ENCODE peak calls at places on chromosomes 2 and 18, in ten cellular contexts. One of them, this sample, is unnamed.

GRCh38 chr18:25517881-25518715 is 166.1 kb upstream of the ZNF521 start:
- DNase-seq in psoas muscle: no peak
- DNase-seq in uterus: no peak
- DNase-seq in CD8-positive, alpha-beta T cell: no peak
- DNase-seq in kidney epithelial cell: no peak
- DNase-seq in OCI-LY7: peak; percentile 55
- DNase-seq in lower leg skin: no peak
- DNase-seq in mammary epithelial cell: no peak
- DNase-seq in GM12865: peak; percentile 18
- DNase-seq in tibial nerve: no peak
- DNase-seq in this sample: no peak

GRCh38 chr2:21181957-21182356 is 58.2 kb downstream of the TDRD15 start:
- DNase-seq in psoas muscle: no peak
- DNase-seq in uterus: no peak
- DNase-seq in CD8-positive, alpha-beta T cell: no peak
- DNase-seq in kidney epithelial cell: no peak
- DNase-seq in OCI-LY7: no peak
- DNase-seq in lower leg skin: no peak
- DNase-seq in mammary epithelial cell: no peak
- DNase-seq in GM12865: no peak
- DNase-seq in tibial nerve: no peak
- DNase-seq in this sample: no peak

GRCh38 chr18:54327818-54328217 is 29.8 kb downstream of the STARD6 start:
- DNase-seq in psoas muscle: no peak
- DNase-seq in uterus: no peak
- DNase-seq in CD8-positive, alpha-beta T cell: no peak
- DNase-seq in kidney epithelial cell: no peak
- DNase-seq in OCI-LY7: no peak
- DNase-seq in lower leg skin: no peak
- DNase-seq in mammary epithelial cell: peak; percentile 17
- DNase-seq in GM12865: no peak
- DNase-seq in tibial nerve: no peak
- DNase-seq in this sample: no peak

GRCh38 chr2:177001334-177001733 is 211.3 kb upstream of the HNRNPA3 start:
- DNase-seq in psoas muscle: no peak
- DNase-seq in uterus: no peak
- DNase-seq in CD8-positive, alpha-beta T cell: no peak
- DNase-seq in kidney epithelial cell: no peak
- DNase-seq in OCI-LY7: no peak
- DNase-seq in lower leg skin: no peak
- DNase-seq in mammary epithelial cell: no peak
- DNase-seq in GM12865: no peak
- DNase-seq in tibial nerve: no peak
- DNase-seq in this sample: no peak

GRCh38 chr18:21262979-21263378 is 20.9 kb downstream of the GREB1L start:
- DNase-seq in psoas muscle: no peak
- DNase-seq in uterus: no peak
- DNase-seq in CD8-positive, alpha-beta T cell: no peak
- DNase-seq in kidney epithelial cell: no peak
- DNase-seq in OCI-LY7: no peak
- DNase-seq in lower leg skin: no peak
- DNase-seq in mammary epithelial cell: peak; percentile 34
- DNase-seq in GM12865: no peak
- DNase-seq in tibial nerve: no peak
- DNase-seq in this sample: no peak

GRCh38 chr2:206936456-206937222 is 2.7 kb upstream of the CPO start:
- DNase-seq in psoas muscle: no peak
- DNase-seq in uterus: no peak
- DNase-seq in CD8-positive, alpha-beta T cell: no peak
- DNase-seq in kidney epithelial cell: no peak
- DNase-seq in OCI-LY7: no peak
- DNase-seq in lower leg skin: no peak
- DNase-seq in mammary epithelial cell: no peak
- DNase-seq in GM12865: no peak
- DNase-seq in tibial nerve: no peak
- DNase-seq in this sample: peak; percentile 14

GRCh38 chr2:108367014-108367413 is 10.7 kb upstream of the SULT1C4 start:
- DNase-seq in psoas muscle: no peak
- DNase-seq in uterus: no peak
- DNase-seq in CD8-positive, alpha-beta T cell: no peak
- DNase-seq in kidney epithelial cell: no peak
- DNase-seq in OCI-LY7: no peak
- DNase-seq in lower leg skin: no peak
- DNase-seq in mammary epithelial cell: peak; percentile 17
- DNase-seq in GM12865: no peak
- DNase-seq in tibial nerve: no peak
- DNase-seq in this sample: no peak

GRCh38 chr2:57693965-57694364 is 352.6 kb upstream of the VRK2 start:
- DNase-seq in psoas muscle: no peak
- DNase-seq in uterus: no peak
- DNase-seq in CD8-positive, alpha-beta T cell: no peak
- DNase-seq in kidney epithelial cell: no peak
- DNase-seq in OCI-LY7: no peak
- DNase-seq in lower leg skin: no peak
- DNase-seq in mammary epithelial cell: no peak
- DNase-seq in GM12865: no peak
- DNase-seq in tibial nerve: no peak
- DNase-seq in this sample: no peak

GRCh38 chr2:102780467-102780866 is 18.6 kb downstream of the TMEM182 start:
- DNase-seq in psoas muscle: no peak
- DNase-seq in uterus: no peak
- DNase-seq in CD8-positive, alpha-beta T cell: no peak
- DNase-seq in kidney epithelial cell: no peak
- DNase-seq in OCI-LY7: no peak
- DNase-seq in lower leg skin: no peak
- DNase-seq in mammary epithelial cell: no peak
- DNase-seq in GM12865: no peak
- DNase-seq in tibial nerve: no peak
- DNase-seq in this sample: no peak

GRCh38 chr2:141968377-141968920 is 162.4 kb downstream of the LRP1B start:
- DNase-seq in psoas muscle: no peak
- DNase-seq in uterus: no peak
- DNase-seq in CD8-positive, alpha-beta T cell: no peak
- DNase-seq in kidney epithelial cell: no peak
- DNase-seq in OCI-LY7: no peak
- DNase-seq in lower leg skin: no peak
- DNase-seq in mammary epithelial cell: peak; percentile 61
- DNase-seq in GM12865: no peak
- DNase-seq in tibial nerve: no peak
- DNase-seq in this sample: peak; percentile 58

GRCh38 chr2:50004667-50005066 is 850.4 kb upstream of the FSHR start:
- DNase-seq in psoas muscle: no peak
- DNase-seq in uterus: no peak
- DNase-seq in CD8-positive, alpha-beta T cell: no peak
- DNase-seq in kidney epithelial cell: no peak
- DNase-seq in OCI-LY7: no peak
- DNase-seq in lower leg skin: no peak
- DNase-seq in mammary epithelial cell: no peak
- DNase-seq in GM12865: no peak
- DNase-seq in tibial nerve: no peak
- DNase-seq in this sample: no peak

GRCh38 chr2:217277646-217278048 is 417.8 kb upstream of the TNP1 start:
- DNase-seq in psoas muscle: peak; percentile 21
- DNase-seq in uterus: peak; percentile 32
- DNase-seq in CD8-positive, alpha-beta T cell: no peak
- DNase-seq in kidney epithelial cell: peak; percentile 72
- DNase-seq in OCI-LY7: no peak
- DNase-seq in lower leg skin: no peak
- DNase-seq in mammary epithelial cell: peak; percentile 92
- DNase-seq in GM12865: no peak
- DNase-seq in tibial nerve: no peak
- DNase-seq in this sample: peak; percentile 88

GRCh38 chr2:209578394-209579006 is 154.7 kb downstream of the MAP2 start:
- DNase-seq in psoas muscle: no peak
- DNase-seq in uterus: no peak
- DNase-seq in CD8-positive, alpha-beta T cell: no peak
- DNase-seq in kidney epithelial cell: no peak
- DNase-seq in OCI-LY7: no peak
- DNase-seq in lower leg skin: no peak
- DNase-seq in mammary epithelial cell: no peak
- DNase-seq in GM12865: no peak
- DNase-seq in tibial nerve: no peak
- DNase-seq in this sample: peak; percentile 13

GRCh38 chr2:127701651-127702394 is 526 bp downstream of the SFT2D3 start:
- DNase-seq in psoas muscle: peak; percentile 82
- DNase-seq in uterus: peak; percentile 56
- DNase-seq in CD8-positive, alpha-beta T cell: peak; percentile 73
- DNase-seq in kidney epithelial cell: peak; percentile 21
- DNase-seq in OCI-LY7: peak; percentile 91
- DNase-seq in lower leg skin: peak; percentile 56
- DNase-seq in mammary epithelial cell: peak; percentile 64
- DNase-seq in GM12865: peak; percentile 93
- DNase-seq in tibial nerve: peak; percentile 17
- DNase-seq in this sample: peak; percentile 80
- TF ChIP-seq CTCF in psoas muscle: peak; percentile 38
- TF ChIP-seq CTCF in uterus: no peak
- TF ChIP-seq CTCF in CD8-positive, alpha-beta T cell: no peak
- TF ChIP-seq CTCF in kidney epithelial cell: no peak
- TF ChIP-seq CTCF in OCI-LY7: peak; percentile 13
- TF ChIP-seq CTCF in lower leg skin: no peak
- TF ChIP-seq CTCF in mammary epithelial cell: no peak
- TF ChIP-seq CTCF in GM12865: peak; percentile 18
- TF ChIP-seq CTCF in tibial nerve: peak; percentile 66
- TF ChIP-seq CTCF in this sample: peak; percentile 25

DNA sequence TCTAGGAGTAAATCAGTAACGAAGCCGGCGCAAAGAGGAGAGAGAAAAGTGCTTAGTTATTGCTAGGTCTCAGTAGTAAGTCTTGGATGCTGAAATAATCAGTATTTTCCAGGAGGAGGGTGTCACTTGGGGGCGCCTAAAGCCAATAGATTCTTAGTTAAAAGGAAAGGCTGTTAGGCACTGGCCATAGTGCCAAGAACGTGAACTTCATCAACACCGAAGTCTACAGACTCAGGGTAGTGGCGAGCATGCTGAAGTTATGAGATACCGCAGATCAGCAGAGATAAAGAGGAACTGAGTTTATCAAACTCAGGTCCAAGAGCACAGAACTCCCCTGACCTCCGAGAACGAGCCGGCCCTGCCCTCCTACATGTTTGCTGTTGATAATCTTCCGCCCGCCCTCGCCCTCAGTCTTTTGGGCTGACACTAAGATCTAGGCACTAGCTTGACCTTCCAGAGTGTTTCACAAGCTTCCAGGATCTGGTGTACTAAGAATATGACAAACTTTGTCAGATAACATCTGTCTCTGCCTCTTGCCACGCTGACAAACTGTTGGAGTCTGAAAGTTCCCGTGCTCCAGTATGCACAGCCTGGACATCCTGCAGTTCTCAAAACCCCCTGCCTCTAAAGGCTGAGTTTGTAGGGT is 49.2 kb downstream of the CYB5A start:
- DNase-seq in psoas muscle: no peak
- DNase-seq in uterus: no peak
- DNase-seq in CD8-positive, alpha-beta T cell: no peak
- DNase-seq in kidney epithelial cell: no peak
- DNase-seq in OCI-LY7: no peak
- DNase-seq in lower leg skin: no peak
- DNase-seq in mammary epithelial cell: no peak
- DNase-seq in GM12865: no peak
- DNase-seq in tibial nerve: no peak
- DNase-seq in this sample: no peak
- H3K4me3 ChIP-seq in psoas muscle: no peak overlapping the region
- H3K4me3 ChIP-seq in uterus: no peak overlapping the region
- H3K4me3 ChIP-seq in CD8-positive, alpha-beta T cell: no peak overlapping the region
- H3K4me3 ChIP-seq in kidney epithelial cell: no peak overlapping the region
- H3K4me3 ChIP-seq in OCI-LY7: no peak overlapping the region
- H3K4me3 ChIP-seq in lower leg skin: no peak overlapping the region
- H3K4me3 ChIP-seq in mammary epithelial cell: no peak overlapping the region
- H3K4me3 ChIP-seq in GM12865: no peak overlapping the region
- H3K4me3 ChIP-seq in tibial nerve: no peak overlapping the region
- H3K4me3 ChIP-seq in this sample: no peak overlapping the region

GRCh38 chr18:67483237-67483636 is 33.3 kb downstream of the DSEL start:
- DNase-seq in psoas muscle: no peak
- DNase-seq in uterus: no peak
- DNase-seq in CD8-positive, alpha-beta T cell: no peak
- DNase-seq in kidney epithelial cell: no peak
- DNase-seq in OCI-LY7: no peak
- DNase-seq in lower leg skin: no peak
- DNase-seq in mammary epithelial cell: no peak
- DNase-seq in GM12865: no peak
- DNase-seq in tibial nerve: no peak
- DNase-seq in this sample: no peak
- TF ChIP-seq CTCF in psoas muscle: no peak
- TF ChIP-seq CTCF in uterus: no peak
- TF ChIP-seq CTCF in CD8-positive, alpha-beta T cell: no peak
- TF ChIP-seq CTCF in kidney epithelial cell: no peak
- TF ChIP-seq CTCF in OCI-LY7: no peak
- TF ChIP-seq CTCF in lower leg skin: no peak
- TF ChIP-seq CTCF in mammary epithelial cell: no peak
- TF ChIP-seq CTCF in GM12865: no peak
- TF ChIP-seq CTCF in tibial nerve: no peak
- TF ChIP-seq CTCF in this sample: no peak

GRCh38 chr2:197504512-197504911 is 4.3 kb downstream of the HSPE1 start:
- DNase-seq in psoas muscle: no peak
- DNase-seq in uterus: no peak
- DNase-seq in CD8-positive, alpha-beta T cell: no peak
- DNase-seq in kidney epithelial cell: no peak
- DNase-seq in OCI-LY7: no peak
- DNase-seq in lower leg skin: no peak
- DNase-seq in mammary epithelial cell: no peak
- DNase-seq in GM12865: no peak
- DNase-seq in tibial nerve: no peak
- DNase-seq in this sample: no peak

GRCh38 chr2:197502201-197502600 is 2.0 kb downstream of the HSPE1 start:
- DNase-seq in psoas muscle: no peak
- DNase-seq in uterus: no peak
- DNase-seq in CD8-positive, alpha-beta T cell: no peak
- DNase-seq in kidney epithelial cell: no peak
- DNase-seq in OCI-LY7: no peak
- DNase-seq in lower leg skin: no peak
- DNase-seq in mammary epithelial cell: no peak
- DNase-seq in GM12865: no peak
- DNase-seq in tibial nerve: no peak
- DNase-seq in this sample: no peak

GRCh38 chr2:197500503-197501179 is 462 bp downstream of the HSPE1 start:
- DNase-seq in psoas muscle: no peak
- DNase-seq in uterus: no peak
- DNase-seq in CD8-positive, alpha-beta T cell: no peak
- DNase-seq in kidney epithelial cell: no peak
- DNase-seq in OCI-LY7: peak; percentile 25
- DNase-seq in lower leg skin: no peak
- DNase-seq in mammary epithelial cell: peak; percentile 18
- DNase-seq in GM12865: peak; percentile 11
- DNase-seq in tibial nerve: no peak
- DNase-seq in this sample: peak; percentile 31

GRCh38 chr2:197504000-197504399 is 3.8 kb downstream of the HSPE1 start:
- DNase-seq in psoas muscle: no peak
- DNase-seq in uterus: no peak
- DNase-seq in CD8-positive, alpha-beta T cell: no peak
- DNase-seq in kidney epithelial cell: no peak
- DNase-seq in OCI-LY7: no peak
- DNase-seq in lower leg skin: no peak
- DNase-seq in mammary epithelial cell: no peak
- DNase-seq in GM12865: no peak
- DNase-seq in tibial nerve: no peak
- DNase-seq in this sample: no peak

DNA sequence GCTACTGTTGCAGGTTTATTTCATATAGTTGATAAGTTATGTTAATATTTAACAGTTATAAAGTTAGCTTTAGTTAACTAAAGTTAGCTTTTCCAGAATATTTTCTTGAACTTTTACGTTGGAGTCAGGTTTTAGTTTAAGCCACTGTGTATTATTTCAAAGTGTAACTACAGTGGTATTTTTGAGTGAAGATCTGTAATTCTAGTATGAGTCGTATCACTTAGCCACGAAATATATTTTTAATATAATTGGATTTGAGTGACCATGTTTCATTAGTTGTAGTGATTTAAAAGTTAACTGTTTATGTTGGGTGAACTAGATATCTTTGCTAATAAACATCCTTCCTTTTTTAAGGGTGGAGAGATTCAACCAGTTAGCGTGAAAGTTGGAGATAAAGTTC is 2.5 kb downstream of the HSPE1 start:
- DNase-seq in psoas muscle: no peak
- DNase-seq in uterus: no peak
- DNase-seq in CD8-positive, alpha-beta T cell: no peak
- DNase-seq in kidney epithelial cell: no peak
- DNase-seq in OCI-LY7: no peak
- DNase-seq in lower leg skin: no peak
- DNase-seq in mammary epithelial cell: no peak
- DNase-seq in GM12865: no peak
- DNase-seq in tibial nerve: no peak
- DNase-seq in this sample: no peak
- H3K4me3 ChIP-seq in psoas muscle: peak overlapping the region; percentile 89
- H3K4me3 ChIP-seq in uterus: no peak overlapping the region
- H3K4me3 ChIP-seq in CD8-positive, alpha-beta T cell: no peak overlapping the region
- H3K4me3 ChIP-seq in kidney epithelial cell: no peak overlapping the region
- H3K4me3 ChIP-seq in OCI-LY7: peak overlapping the region; percentile 83
- H3K4me3 ChIP-seq in lower leg skin: no peak overlapping the region
- H3K4me3 ChIP-seq in mammary epithelial cell: no peak overlapping the region
- H3K4me3 ChIP-seq in GM12865: peak overlapping the region; percentile 73
- H3K4me3 ChIP-seq in tibial nerve: no peak overlapping the region
- H3K4me3 ChIP-seq in this sample: no peak overlapping the region

This sample was measured in choroid plexus epithelial cell.